ENCODE peak calls at places on chromosomes 1 and 21, in eight cellular contexts. E is neural progenitor cell, L is H9, R is pancreas, M is mesothelial cell of epicardium, Q is fibroblast of pulmonary artery, T is HCT116, W is esophagus squamous epithelium. U is an unnamed sample.

GRCh38 chr1:62887799-62888507 is 104.0 kb downstream of the ATG4C start:
- DNase-seq in E (no peak), L (no peak), R (no peak), M (no peak), Q (no peak), T (no peak), W (no peak), U (no peak)

GRCh38 chr21:26007911-26008579 is 162.5 kb downstream of the APP start:
- DNase-seq in E (no peak), L (no peak), R (no peak), M (no peak), Q (no peak), T (no peak), W (no peak), U (no peak)

GRCh38 chr1:224203243-224204016 is 20.4 kb downstream of the DEGS1 start:
- DNase-seq in E (peak; percentile 35), L (peak; percentile 67), R (no peak), M (no peak), Q (peak; percentile 29), T (no peak), W (no peak), U (peak; percentile 45)

GRCh38 chr1:1990222-1990621 is 13.4 kb downstream of the CFAP74 start:
- DNase-seq in E (no peak), L (no peak), R (no peak), M (no peak), Q (peak; percentile 70), T (no peak), W (no peak), U (no peak)

GRCh38 chr1:36175137-36176095 is 19.5 kb downstream of the MAP7D1 start:
- DNase-seq in E (no peak), L (peak; percentile 48), R (peak; percentile 74), M (no peak), Q (peak; percentile 73), T (no peak), W (no peak), U (no peak)

GRCh38 chr1:226599636-226600238 is 51.2 kb downstream of the STUM start:
- DNase-seq in E (no peak), L (no peak), R (no peak), M (no peak), Q (no peak), T (no peak), W (no peak), U (no peak)

GRCh38 chr1:88276158-88276557 is 407.9 kb upstream of the PKN2 start:
- DNase-seq in E (no peak), L (no peak), R (no peak), M (no peak), Q (peak; percentile 40), T (no peak), W (no peak), U (no peak)

GRCh38 chr21:18832950-18833349 is 429.4 kb upstream of the TMPRSS15 start:
- DNase-seq in E (no peak), L (no peak), R (no peak), M (no peak), Q (peak; percentile 62), T (no peak), W (no peak), U (no peak)

GRCh38 chr1:188822248-188822647 is 1655.4 kb downstream of the BRINP3 start:
- DNase-seq in E (no peak), L (no peak), R (no peak), M (no peak), Q (peak; percentile 2), T (no peak), W (no peak), U (no peak)

GRCh38 chr1:6686294-6686693 is 15.3 kb downstream of the DNAJC11 start:
- DNase-seq in E (no peak), L (no peak), R (no peak), M (no peak), Q (no peak), T (no peak), W (no peak), U (no peak)

GRCh38 chr21:45954271-45954670 is 27.3 kb upstream of the COL6A1 start:
- DNase-seq in E (no peak), L (peak; percentile 61), R (no peak), M (no peak), Q (peak; percentile 53), T (no peak), W (no peak), U (no peak)

GRCh38 chr1:248807067-248807737 is 18.5 kb downstream of the SH3BP5L start:
- DNase-seq in E (peak; percentile 72), L (peak; percentile 66), R (peak; percentile 40), M (no peak), Q (peak; percentile 60), T (peak; percentile 4), W (no peak), U (peak; percentile 74)

GRCh38 chr1:46019348-46019747 is 113.1 kb downstream of the PIK3R3 start:
- DNase-seq in E (peak; percentile 50), L (no peak), R (no peak), M (no peak), Q (no peak), T (no peak), W (no peak), U (no peak)

GRCh38 chr21:45636921-45637646 is 6.4 kb upstream of the PCBP3 start:
- DNase-seq in E (no peak), L (no peak), R (no peak), M (no peak), Q (no peak), T (no peak), W (no peak), U (peak; percentile 27)

GRCh38 chr1:33460947-33461629 is 11.4 kb upstream of the ZSCAN20 start:
- DNase-seq in E (no peak), L (no peak), R (no peak), M (no peak), Q (no peak), T (no peak), W (no peak), U (peak; percentile 65)

GRCh38 chr1:33456302-33456886 is 16.1 kb upstream of the ZSCAN20 start:
- DNase-seq in E (no peak), L (no peak), R (no peak), M (no peak), Q (no peak), T (no peak), W (no peak), U (no peak)

GRCh38 chr1:33454646-33455282 is 17.7 kb upstream of the ZSCAN20 start:
- DNase-seq in E (no peak), L (no peak), R (no peak), M (no peak), Q (no peak), T (no peak), W (no peak), U (no peak)

GRCh38 chr1:33459766-33460543 is 12.5 kb upstream of the ZSCAN20 start:
- DNase-seq in E (no peak), L (no peak), R (no peak), M (no peak), Q (no peak), T (no peak), W (no peak), U (no peak)

GRCh38 chr1:33455537-33456301 is 16.7 kb upstream of the ZSCAN20 start:
- DNase-seq in E (peak; percentile 66), L (peak; percentile 53), R (peak; percentile 21), M (no peak), Q (peak; percentile 87), T (peak; percentile 80), W (no peak), U (peak; percentile 74)
- TF ChIP-seq CTCF in E (peak; percentile 68), L (peak; percentile 73), R (peak; percentile 8), M (peak; percentile 14), Q (peak; percentile 83), T (peak; percentile 84), W (peak; percentile 47), U (peak; percentile 68)

DNA sequence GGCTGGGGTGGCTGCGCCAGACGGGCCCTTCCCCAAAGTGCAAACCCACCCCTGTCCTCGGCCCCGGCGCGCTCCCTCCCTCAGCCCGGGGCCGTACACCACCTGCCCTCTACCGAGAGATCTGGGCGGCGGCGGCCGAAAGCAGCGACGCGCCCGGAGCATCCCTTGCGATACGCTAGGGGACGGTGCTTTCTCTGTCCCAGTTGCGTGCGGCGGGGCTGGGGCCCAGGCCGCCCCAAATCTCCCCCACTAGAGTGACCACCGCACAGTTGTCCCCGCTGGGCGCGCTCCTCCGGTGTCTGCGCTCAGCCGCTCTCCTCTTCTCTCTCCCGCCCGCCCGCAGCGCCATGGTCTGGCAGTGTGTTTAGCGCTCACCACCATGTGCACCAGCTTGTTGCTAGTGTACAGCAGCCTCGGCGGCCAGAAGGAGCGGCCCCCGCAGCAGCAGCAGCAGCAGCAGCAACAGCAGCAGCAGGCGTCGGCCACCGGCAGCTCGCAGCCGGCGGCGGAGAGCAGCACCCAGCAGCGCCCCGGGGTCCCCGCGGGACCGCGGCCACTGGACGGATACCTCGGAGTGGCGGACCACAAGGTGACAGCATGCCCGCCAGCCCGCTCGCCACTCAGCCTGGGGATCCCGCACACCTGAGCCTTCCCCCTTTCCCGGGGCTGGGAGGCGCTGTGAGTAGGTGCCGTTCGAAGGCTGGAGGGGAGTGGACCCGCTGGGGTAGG is 1.0 kb downstream of the ST6GALNAC5 start:
- DNase-seq in E (peak; percentile 90), L (peak; percentile 64), R (no peak), M (peak; percentile 35), Q (peak; percentile 29), T (no peak), W (no peak), U (peak; percentile 70)
- TF ChIP-seq CTCF in E (peak; percentile 52), L (peak; percentile 55), R (no peak), M (no peak), Q (no peak), T (no peak), W (no peak), U (peak; percentile 23)

GRCh38 chr1:38558055-38558454 is 301.5 kb downstream of the RRAGC start:
- DNase-seq in E (peak; percentile 64), L (peak; percentile 47), R (no peak), M (no peak), Q (no peak), T (no peak), W (no peak), U (no peak)

GRCh38 chr1:38555594-38555993 is 304.0 kb downstream of the RRAGC start:
- DNase-seq in E (no peak), L (no peak), R (no peak), M (no peak), Q (no peak), T (no peak), W (no peak), U (no peak)

GRCh38 chr1:38561110-38561509 is 298.5 kb downstream of the RRAGC start:
- DNase-seq in E (no peak), L (no peak), R (no peak), M (no peak), Q (no peak), T (no peak), W (no peak), U (no peak)

GRCh38 chr1:38559180-38559874 is 300.2 kb downstream of the RRAGC start:
- DNase-seq in E (no peak), L (no peak), R (peak; percentile 11), M (no peak), Q (no peak), T (no peak), W (peak; percentile 22), U (peak; percentile 84)

GRCh38 chr1:38558476-38559179 is 300.9 kb downstream of the RRAGC start:
- DNase-seq in E (peak; percentile 64), L (peak; percentile 77), R (no peak), M (no peak), Q (no peak), T (no peak), W (no peak), U (peak; percentile 51)
- TF ChIP-seq CTCF in E (peak; percentile 22), L (peak; percentile 26), R (no peak), M (no peak), Q (no peak), T (no peak), W (no peak), U (no peak)

DNA sequence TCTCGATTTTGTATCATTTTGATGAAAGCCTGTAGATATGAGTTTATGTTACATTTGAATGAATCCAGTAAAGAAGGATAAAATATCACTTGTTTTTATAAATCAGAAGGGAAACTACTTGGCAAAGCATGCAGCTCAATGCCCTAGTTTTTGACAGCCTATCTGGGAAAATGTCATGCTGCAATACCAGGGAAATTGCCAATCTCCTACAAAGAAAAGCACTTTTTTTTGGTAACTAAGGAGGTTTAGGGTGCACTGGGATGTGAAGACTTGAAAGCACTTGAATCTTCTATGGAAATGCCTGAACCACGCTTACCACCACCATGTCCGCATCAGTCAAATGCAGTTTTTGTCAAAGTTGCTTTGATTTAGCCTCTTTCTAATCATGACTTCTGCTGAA is 446.9 kb upstream of the LRRC7 start:
- DNase-seq in E (no peak), L (no peak), R (no peak), M (no peak), Q (no peak), T (no peak), W (no peak), U (no peak)
- TF ChIP-seq CTCF in E (no peak), L (no peak), R (no peak), M (no peak), Q (no peak), T (no peak), W (no peak), U (no peak)